ENCODE peak calls at places on chromosome 20, in nine cellular contexts. C, T, G, B, H, Q, S, W and U are unnamed samples.

GRCh38 chr20:1569417-1569861 is 11.9 kb upstream of the SIRPD start:
- DNase-seq in C (peak), T (no peak), G (peak), B (no peak), H (peak), Q (no peak), S (no peak), W (no peak), U (no peak)

GRCh38 chr20:57399587-57400261 is 8.5 kb downstream of the RBM38 start:
- DNase-seq in C (no peak), T (peak), G (peak), B (peak), H (peak), Q (no peak), S (no peak), W (no peak), U (no peak)

GRCh38 chr20:38751360-38751976 is 3.2 kb downstream of the ACTR5 start:
- DNase-seq in C (peak), T (no peak), G (no peak), B (no peak), H (no peak), Q (no peak), S (no peak), W (no peak), U (no peak)

GRCh38 chr20:31537116-31537858 is 23.0 kb downstream of the HM13 start:
- DNase-seq in C (no peak), T (no peak), G (no peak), B (no peak), H (no peak), Q (no peak), S (no peak), W (no peak), U (no peak)

GRCh38 chr20:59827138-59828056 is 106.0 kb downstream of the SYCP2 start:
- DNase-seq in C (no peak), T (no peak), G (no peak), B (no peak), H (no peak), Q (no peak), S (no peak), W (no peak), U (no peak)

GRCh38 chr20:53914861-53915458 is 155.4 kb downstream of the BCAS1 start:
- DNase-seq in C (no peak), T (no peak), G (no peak), B (no peak), H (no peak), Q (no peak), S (no peak), W (no peak), U (no peak)

GRCh38 chr20:10167594-10167993 is 51.0 kb upstream of the SNAP25 start:
- DNase-seq in C (no peak), T (no peak), G (no peak), B (no peak), H (no peak), Q (no peak), S (no peak), W (no peak), U (no peak)

GRCh38 chr20:19073584-19074198 is 138.8 kb upstream of the SLC24A3 start:
- DNase-seq in C (no peak), T (no peak), G (no peak), B (no peak), H (no peak), Q (no peak), S (no peak), W (no peak), U (no peak)

GRCh38 chr20:36792422-36792821 is 18.9 kb upstream of the DSN1 start:
- DNase-seq in C (peak), T (no peak), G (peak), B (no peak), H (peak), Q (no peak), S (no peak), W (no peak), U (no peak)